ENCODE peak calls at places on chromosomes 12 and 14, in seven cellular contexts. D is ACHN; N is activated naive CD8-positive, alpha-beta T cell treated with anti-CD3 and anti-CD28 coated beads for 36 hours; P is activated CD4-positive, alpha-beta T cell treated with anti-CD3 and anti-CD28 coated beads for 48 hours; C is effector memory CD4-positive, alpha-beta T cell; Q is foreskin keratinocyte; H is NCI-H2081. F is an unnamed sample.

GRCh38 chr14:91381801-91382670 is 35.6 kb downstream of the CCDC88C start:
- DNase-seq in Q (no peak), C (no peak), P (no peak), H (no peak), N (no peak), D (no peak), F (no peak)

GRCh38 chr14:89041245-89041585 is 216.8 kb downstream of the TTC8 start:
- DNase-seq in H (peak), D (no peak), N (no peak), C (no peak), Q (no peak), P (no peak), F (peak)

GRCh38 chr12:12682284-12682683 is 13.7 kb downstream of the GPR19 start:
- DNase-seq in Q (no peak), P (no peak), D (no peak), N (no peak), C (no peak), H (no peak), F (no peak)

GRCh38 chr14:98741523-98741922 is 530.5 kb downstream of the BCL11B start:
- DNase-seq in H (no peak), C (no peak), P (no peak), Q (no peak), N (no peak), D (no peak), F (no peak)

GRCh38 chr12:46303039-46303666 is 34.3 kb upstream of the SLC38A1 start:
- DNase-seq in C (peak), D (peak), P (peak), H (peak), N (peak), Q (peak), F (peak)

GRCh38 chr12:112970391-112970790 is 7.9 kb upstream of the OAS2 start:
- DNase-seq in P (no peak), D (no peak), C (no peak), H (no peak), N (no peak), Q (no peak), F (no peak)

GRCh38 chr12:106358410-106359241 is 1.1 kb downstream of the POLR3B start:
- DNase-seq in P (no peak), D (peak), Q (no peak), H (peak), C (no peak), N (no peak), F (no peak)

GRCh38 chr14:35333347-35333730 is 41.2 kb downstream of the PSMA6 start:
- DNase-seq in H (no peak), P (peak), D (no peak), C (no peak), N (peak), Q (no peak), F (no peak)

GRCh38 chr14:33837943-33838683 is 112.8 kb downstream of the EGLN3 start:
- DNase-seq in H (no peak), N (no peak), P (no peak), D (no peak), C (no peak), Q (no peak), F (no peak)

GRCh38 chr14:105702275-105702817 is 176.0 kb downstream of the TMEM121 start:
- DNase-seq in D (no peak), P (no peak), Q (no peak), C (no peak), H (no peak), N (no peak), F (no peak)

GRCh38 chr12:11067514-11067913 is 5.4 kb upstream of the TAS2R46 start:
- DNase-seq in N (no peak), P (no peak), Q (no peak), D (no peak), C (no peak), H (peak), F (no peak)

GRCh38 chr12:13386269-13387039 is 189.9 kb downstream of the EMP1 start:
- DNase-seq in H (peak), Q (peak), P (no peak), N (no peak), D (no peak), C (no peak), F (no peak)

GRCh38 chr14:76773188-76773885 is 12.1 kb downstream of the VASH1 start:
- DNase-seq in D (peak), N (peak), H (no peak), C (no peak), Q (peak), P (peak), F (no peak)

GRCh38 chr14:89027097-89027740 is 202.8 kb downstream of the TTC8 start:
- DNase-seq in H (peak), D (peak), Q (peak), C (peak), N (peak), P (peak), F (peak)

GRCh38 chr12:72388322-72388721 is 116.2 kb downstream of the TRHDE start:
- DNase-seq in P (no peak), N (no peak), D (no peak), Q (no peak), C (no peak), H (no peak), F (no peak)

GRCh38 chr14:104109121-104109541 is 23.6 kb downstream of the ASPG start:
- DNase-seq in H (no peak), D (no peak), C (no peak), Q (no peak), P (no peak), N (no peak), F (no peak)

GRCh38 chr12:132323171-132324010 is 6.0 kb downstream of the GALNT9 start:
- DNase-seq in D (no peak), N (peak), H (no peak), Q (no peak), P (peak), C (no peak), F (no peak)

GRCh38 chr12:105343836-105344235 is 13.3 kb downstream of the C12orf75 start:
- DNase-seq in C (no peak), D (no peak), N (no peak), H (peak), P (no peak), Q (no peak), F (peak)

GRCh38 chr12:106248849-106249371 is 1.1 kb upstream of the CKAP4 start:
- DNase-seq in H (no peak), N (peak), C (no peak), Q (peak), P (peak), D (no peak), F (no peak)

GRCh38 chr14:101026341-101026740 is 122.8 kb upstream of the RTL1 start:
- DNase-seq in Q (no peak), H (no peak), C (no peak), N (no peak), P (no peak), D (no peak), F (no peak)

GRCh38 chr12:112978163-112979081 is at the start of gene OAS2:
- DNase-seq in N (peak), Q (peak), D (peak), P (peak), H (no peak), C (peak), F (no peak)

GRCh38 chr12:100920493-100920892 is 125.9 kb downstream of the ANO4 start:
- DNase-seq in H (no peak), C (no peak), P (no peak), Q (no peak), D (no peak), N (no peak), F (no peak)

GRCh38 chr14:105013150-105013787 is 7.6 kb downstream of the CDCA4 start:
- DNase-seq in C (no peak), N (no peak), D (no peak), Q (no peak), P (no peak), H (peak), F (no peak)

GRCh38 chr12:27309995-27310315 is 22.7 kb upstream of the BMAL2 start:
- DNase-seq in N (no peak), P (no peak), Q (no peak), C (no peak), H (no peak), D (no peak), F (no peak)

GRCh38 chr14:91963465-91963864 is 16.0 kb upstream of the FBLN5 start:
- DNase-seq in C (no peak), Q (no peak), P (no peak), H (no peak), N (no peak), D (no peak), F (no peak)

GRCh38 chr14:20578784-20579502 is 8.9 kb downstream of the RNASE11 start:
- DNase-seq in C (no peak), P (no peak), D (no peak), H (no peak), N (no peak), Q (no peak), F (no peak)

GRCh38 chr14:103562135-103562384 is 397 bp downstream of the BAG5 start:
- DNase-seq in H (peak), N (peak), Q (no peak), D (no peak), C (no peak), P (no peak), F (no peak)

GRCh38 chr12:88453323-88453722 is 126.9 kb downstream of the KITLG start:
- DNase-seq in C (no peak), H (no peak), P (no peak), N (no peak), Q (peak), D (no peak), F (no peak)